ENCODE peak calls at places on chromosomes 4 and X, in seven cellular contexts. One of them, this sample, is unnamed. For H3K4me1 and H3K27me3, the result is how much of the 10 kb centered on the place peaks cover.

GRCh38 chrX:119503484-119503861 is 35.2 kb downstream of the SLC25A5 start:
- DNase-seq in CD4-positive, CD25-positive, alpha-beta regulatory T cell: no peak
- DNase-seq in fibroblast of lung: peak
- DNase-seq in CD8-positive, alpha-beta memory T cell: no peak
- DNase-seq in psoas muscle: no peak
- DNase-seq in stomach: peak
- DNase-seq in cardiac muscle cell: no peak
- DNase-seq in this sample: peak

GRCh38 chr4:151730003-151730559 is 30.7 kb downstream of the GATB start:
- DNase-seq in CD4-positive, CD25-positive, alpha-beta regulatory T cell: no peak
- DNase-seq in fibroblast of lung: no peak
- DNase-seq in CD8-positive, alpha-beta memory T cell: no peak
- DNase-seq in psoas muscle: no peak
- DNase-seq in stomach: no peak
- DNase-seq in cardiac muscle cell: no peak
- DNase-seq in this sample: no peak

GRCh38 chr4:152399246-152399645 is 136.6 kb downstream of the FBXW7 start:
- DNase-seq in CD4-positive, CD25-positive, alpha-beta regulatory T cell: no peak
- DNase-seq in fibroblast of lung: no peak
- DNase-seq in CD8-positive, alpha-beta memory T cell: peak
- DNase-seq in psoas muscle: no peak
- DNase-seq in stomach: no peak
- DNase-seq in cardiac muscle cell: no peak
- DNase-seq in this sample: no peak

GRCh38 chr4:120688791-120689190 is 233.7 kb downstream of the PRDM5 start:
- DNase-seq in CD4-positive, CD25-positive, alpha-beta regulatory T cell: no peak
- DNase-seq in fibroblast of lung: no peak
- DNase-seq in CD8-positive, alpha-beta memory T cell: no peak
- DNase-seq in psoas muscle: no peak
- DNase-seq in stomach: no peak
- DNase-seq in cardiac muscle cell: no peak
- DNase-seq in this sample: no peak

GRCh38 chrX:22339459-22339858 is 66.7 kb downstream of the CBLL2 start:
- DNase-seq in CD4-positive, CD25-positive, alpha-beta regulatory T cell: no peak
- DNase-seq in fibroblast of lung: no peak
- DNase-seq in CD8-positive, alpha-beta memory T cell: no peak
- DNase-seq in psoas muscle: no peak
- DNase-seq in stomach: no peak
- DNase-seq in cardiac muscle cell: no peak
- DNase-seq in this sample: no peak

GRCh38 chr4:174828845-174829701 is at the start of gene GLRA3:
- DNase-seq in CD4-positive, CD25-positive, alpha-beta regulatory T cell: no peak
- DNase-seq in fibroblast of lung: peak
- DNase-seq in CD8-positive, alpha-beta memory T cell: no peak
- DNase-seq in psoas muscle: no peak
- DNase-seq in stomach: peak
- DNase-seq in cardiac muscle cell: peak
- DNase-seq in this sample: peak

GRCh38 chr4:182137343-182137742 is 105.9 kb upstream of the TENM3 start:
- DNase-seq in CD4-positive, CD25-positive, alpha-beta regulatory T cell: no peak
- DNase-seq in fibroblast of lung: no peak
- DNase-seq in CD8-positive, alpha-beta memory T cell: no peak
- DNase-seq in psoas muscle: no peak
- DNase-seq in stomach: no peak
- DNase-seq in cardiac muscle cell: no peak
- DNase-seq in this sample: no peak

GRCh38 chr4:68589790-68590189 is 13.7 kb upstream of the UGT2B17 start:
- DNase-seq in CD4-positive, CD25-positive, alpha-beta regulatory T cell: no peak
- DNase-seq in fibroblast of lung: no peak
- DNase-seq in CD8-positive, alpha-beta memory T cell: no peak
- DNase-seq in psoas muscle: no peak
- DNase-seq in stomach: no peak
- DNase-seq in cardiac muscle cell: peak
- DNase-seq in this sample: no peak

GRCh38 chr4:48698029-48698901 is 81.8 kb downstream of the FRYL start:
- DNase-seq in CD4-positive, CD25-positive, alpha-beta regulatory T cell: no peak
- DNase-seq in fibroblast of lung: peak
- DNase-seq in CD8-positive, alpha-beta memory T cell: no peak
- DNase-seq in psoas muscle: no peak
- DNase-seq in stomach: peak
- DNase-seq in cardiac muscle cell: peak
- DNase-seq in this sample: peak

GRCh38 chr4:163332526-163333405 is at the start of gene NPY1R:
- DNase-seq in CD4-positive, CD25-positive, alpha-beta regulatory T cell: no peak
- DNase-seq in fibroblast of lung: peak
- DNase-seq in CD8-positive, alpha-beta memory T cell: peak
- DNase-seq in psoas muscle: peak
- DNase-seq in stomach: peak
- DNase-seq in cardiac muscle cell: peak
- DNase-seq in this sample: peak

GRCh38 chr4:138611721-138612120 is 369.6 kb upstream of the SLC7A11 start:
- DNase-seq in CD4-positive, CD25-positive, alpha-beta regulatory T cell: no peak
- DNase-seq in fibroblast of lung: no peak
- DNase-seq in CD8-positive, alpha-beta memory T cell: no peak
- DNase-seq in psoas muscle: no peak
- DNase-seq in stomach: no peak
- DNase-seq in cardiac muscle cell: peak
- DNase-seq in this sample: no peak

GRCh38 chr4:120286813-120287212 is 220.2 kb upstream of the MAD2L1 start:
- DNase-seq in CD4-positive, CD25-positive, alpha-beta regulatory T cell: no peak
- DNase-seq in fibroblast of lung: peak
- DNase-seq in CD8-positive, alpha-beta memory T cell: no peak
- DNase-seq in psoas muscle: no peak
- DNase-seq in stomach: no peak
- DNase-seq in cardiac muscle cell: peak
- DNase-seq in this sample: no peak

GRCh38 chr4:8685831-8686230 is 93.3 kb downstream of the CPZ start:
- DNase-seq in CD4-positive, CD25-positive, alpha-beta regulatory T cell: no peak
- DNase-seq in fibroblast of lung: no peak
- DNase-seq in CD8-positive, alpha-beta memory T cell: no peak
- DNase-seq in psoas muscle: no peak
- DNase-seq in stomach: no peak
- DNase-seq in cardiac muscle cell: no peak
- DNase-seq in this sample: no peak

GRCh38 chrX:73832319-73832718 is 269.3 kb downstream of the CHIC1 start:
- DNase-seq in CD4-positive, CD25-positive, alpha-beta regulatory T cell: no peak
- DNase-seq in fibroblast of lung: no peak
- DNase-seq in CD8-positive, alpha-beta memory T cell: no peak
- DNase-seq in psoas muscle: no peak
- DNase-seq in stomach: no peak
- DNase-seq in cardiac muscle cell: no peak
- DNase-seq in this sample: no peak

GRCh38 chr4:55503164-55503563 is 43.5 kb downstream of the CLOCK start:
- DNase-seq in CD4-positive, CD25-positive, alpha-beta regulatory T cell: no peak
- DNase-seq in fibroblast of lung: peak
- DNase-seq in CD8-positive, alpha-beta memory T cell: no peak
- DNase-seq in psoas muscle: no peak
- DNase-seq in stomach: no peak
- DNase-seq in cardiac muscle cell: no peak
- DNase-seq in this sample: no peak

GRCh38 chr4:175091649-175092048 is 173.5 kb downstream of the ADAM29 start:
- DNase-seq in CD4-positive, CD25-positive, alpha-beta regulatory T cell: no peak
- DNase-seq in fibroblast of lung: no peak
- DNase-seq in CD8-positive, alpha-beta memory T cell: no peak
- DNase-seq in psoas muscle: no peak
- DNase-seq in stomach: no peak
- DNase-seq in cardiac muscle cell: no peak
- DNase-seq in this sample: no peak

GRCh38 chr4:46146993-46147392 is 23.1 kb upstream of the GABRG1 start:
- DNase-seq in CD4-positive, CD25-positive, alpha-beta regulatory T cell: no peak
- DNase-seq in fibroblast of lung: no peak
- DNase-seq in CD8-positive, alpha-beta memory T cell: no peak
- DNase-seq in psoas muscle: no peak
- DNase-seq in stomach: no peak
- DNase-seq in cardiac muscle cell: no peak
- DNase-seq in this sample: no peak

GRCh38 chrX:40088803-40089540 is 8.8 kb downstream of the BCOR start:
- DNase-seq in CD4-positive, CD25-positive, alpha-beta regulatory T cell: no peak
- DNase-seq in fibroblast of lung: no peak
- DNase-seq in CD8-positive, alpha-beta memory T cell: no peak
- DNase-seq in psoas muscle: no peak
- DNase-seq in stomach: no peak
- DNase-seq in cardiac muscle cell: no peak
- DNase-seq in this sample: no peak
- H3K4me1 ChIP-seq in CD4-positive, CD25-positive, alpha-beta regulatory T cell: half or more
- H3K4me1 ChIP-seq in fibroblast of lung: under half
- H3K4me1 ChIP-seq in CD8-positive, alpha-beta memory T cell: half or more
- H3K4me1 ChIP-seq in psoas muscle: under half
- H3K4me1 ChIP-seq in stomach: under half
- H3K4me1 ChIP-seq in cardiac muscle cell: half or more
- H3K4me1 ChIP-seq in this sample: half or more

GRCh38 chr4:176758731-176759130 is 34.0 kb downstream of the VEGFC start:
- DNase-seq in CD4-positive, CD25-positive, alpha-beta regulatory T cell: no peak
- DNase-seq in fibroblast of lung: no peak
- DNase-seq in CD8-positive, alpha-beta memory T cell: no peak
- DNase-seq in psoas muscle: no peak
- DNase-seq in stomach: no peak
- DNase-seq in cardiac muscle cell: no peak
- DNase-seq in this sample: no peak

GRCh38 chr4:176752191-176752749 is 40.5 kb downstream of the VEGFC start:
- DNase-seq in CD4-positive, CD25-positive, alpha-beta regulatory T cell: no peak
- DNase-seq in fibroblast of lung: no peak
- DNase-seq in CD8-positive, alpha-beta memory T cell: no peak
- DNase-seq in psoas muscle: no peak
- DNase-seq in stomach: no peak
- DNase-seq in cardiac muscle cell: no peak
- DNase-seq in this sample: no peak

GRCh38 chr4:176755624-176756023 is 37.1 kb downstream of the VEGFC start:
- DNase-seq in CD4-positive, CD25-positive, alpha-beta regulatory T cell: no peak
- DNase-seq in fibroblast of lung: peak
- DNase-seq in CD8-positive, alpha-beta memory T cell: no peak
- DNase-seq in psoas muscle: no peak
- DNase-seq in stomach: no peak
- DNase-seq in cardiac muscle cell: no peak
- DNase-seq in this sample: no peak

GRCh38 chr4:176755001-176755400 is 37.7 kb downstream of the VEGFC start:
- DNase-seq in CD4-positive, CD25-positive, alpha-beta regulatory T cell: no peak
- DNase-seq in fibroblast of lung: no peak
- DNase-seq in CD8-positive, alpha-beta memory T cell: no peak
- DNase-seq in psoas muscle: no peak
- DNase-seq in stomach: no peak
- DNase-seq in cardiac muscle cell: no peak
- DNase-seq in this sample: no peak

DNA sequence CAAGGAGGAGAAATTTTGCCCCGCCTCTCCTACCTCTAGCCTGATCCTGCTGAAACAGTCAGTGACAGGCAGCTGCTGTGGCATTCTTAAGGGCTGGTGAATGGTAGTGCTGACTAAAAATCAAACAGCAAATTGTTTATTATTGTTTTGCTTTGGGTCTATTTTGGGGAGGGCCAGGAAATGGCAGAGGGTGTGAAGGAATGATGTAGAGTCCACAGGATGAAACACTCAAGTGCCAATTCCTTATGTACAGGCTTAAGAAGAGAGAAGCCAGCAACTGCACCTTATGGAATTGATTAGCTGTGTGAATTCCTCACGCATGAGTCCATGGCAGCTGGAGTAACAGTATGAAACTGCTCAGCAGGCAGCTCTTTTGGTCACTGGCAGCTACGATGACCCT is 39.7 kb downstream of the VEGFC start:
- DNase-seq in CD4-positive, CD25-positive, alpha-beta regulatory T cell: no peak
- DNase-seq in fibroblast of lung: peak
- DNase-seq in CD8-positive, alpha-beta memory T cell: no peak
- DNase-seq in psoas muscle: no peak
- DNase-seq in stomach: no peak
- DNase-seq in cardiac muscle cell: peak
- DNase-seq in this sample: peak
- H3K27ac ChIP-seq in CD4-positive, CD25-positive, alpha-beta regulatory T cell: no peak
- H3K27ac ChIP-seq in fibroblast of lung: peak
- H3K27ac ChIP-seq in CD8-positive, alpha-beta memory T cell: no peak
- H3K27ac ChIP-seq in psoas muscle: peak
- H3K27ac ChIP-seq in stomach: no peak
- H3K27ac ChIP-seq in cardiac muscle cell: no peak
- H3K27ac ChIP-seq in this sample: peak

GRCh38 chr4:792729-793108 is 33.2 kb downstream of the CPLX1 start:
- DNase-seq in CD4-positive, CD25-positive, alpha-beta regulatory T cell: no peak
- DNase-seq in fibroblast of lung: no peak
- DNase-seq in CD8-positive, alpha-beta memory T cell: no peak
- DNase-seq in psoas muscle: no peak
- DNase-seq in stomach: no peak
- DNase-seq in cardiac muscle cell: no peak
- DNase-seq in this sample: no peak
- H3K27me3 ChIP-seq in CD4-positive, CD25-positive, alpha-beta regulatory T cell: under half
- H3K27me3 ChIP-seq in fibroblast of lung: under half
- H3K27me3 ChIP-seq in CD8-positive, alpha-beta memory T cell: under half
- H3K27me3 ChIP-seq in psoas muscle: under half
- H3K27me3 ChIP-seq in stomach: half or more
- H3K27me3 ChIP-seq in cardiac muscle cell: half or more
- H3K27me3 ChIP-seq in this sample: under half

GRCh38 chr4:40196724-40197281 is at the start of gene RHOH:
- DNase-seq in CD4-positive, CD25-positive, alpha-beta regulatory T cell: peak
- DNase-seq in fibroblast of lung: no peak
- DNase-seq in CD8-positive, alpha-beta memory T cell: peak
- DNase-seq in psoas muscle: no peak
- DNase-seq in stomach: peak
- DNase-seq in cardiac muscle cell: no peak
- DNase-seq in this sample: no peak
- H3K4me1 ChIP-seq in CD4-positive, CD25-positive, alpha-beta regulatory T cell: half or more
- H3K4me1 ChIP-seq in fibroblast of lung: under half
- H3K4me1 ChIP-seq in CD8-positive, alpha-beta memory T cell: under half
- H3K4me1 ChIP-seq in psoas muscle: under half
- H3K4me1 ChIP-seq in stomach: under half
- H3K4me1 ChIP-seq in cardiac muscle cell: under half
- H3K4me1 ChIP-seq in this sample: under half

This sample was measured in SJSA1.